ENCODE peak calls at places on chromosomes 3 and 15, in nine cellular contexts. D is A549, O is lower lobe of right lung, H is right atrium auricular region, T is pancreas, E is GM23338, Q is mucosa of descending colon, R is HL-60, L is choroid plexus epithelial cell. M is an unnamed sample.

GRCh38 chr15:101438482-101439284 is 50.8 kb downstream of the PCSK6 start:
- DNase-seq in D (no peak), O (no peak), H (peak; percentile 57), T (no peak), E (no peak), Q (no peak), R (no peak), L (no peak), M (no peak)

GRCh38 chr3:56119575-56120349 is 348.5 kb downstream of the ERC2 start:
- DNase-seq in D (no peak), O (no peak), H (no peak), T (no peak), E (no peak), Q (no peak), R (peak; percentile 47), L (peak; percentile 72), M (peak; percentile 49)

GRCh38 chr15:52071570-52071969 is 41.0 kb downstream of the BCL2L10 start:
- DNase-seq in D (no peak), O (no peak), H (no peak), T (no peak), E (no peak), Q (no peak), R (no peak), L (no peak), M (no peak)

GRCh38 chr3:72520690-72521308 is 327.4 kb downstream of the SHQ1 start:
- DNase-seq in D (no peak), O (no peak), H (no peak), T (no peak), E (no peak), Q (no peak), R (no peak), L (peak; percentile 89), M (peak; percentile 15)

GRCh38 chr3:186049001-186049400 is 59.9 kb downstream of the ETV5 start:
- DNase-seq in D (no peak), O (no peak), H (no peak), T (no peak), E (no peak), Q (no peak), R (no peak), L (no peak), M (no peak)

GRCh38 chr3:173865900-173866498 is 468.5 kb downstream of the NLGN1 start:
- DNase-seq in D (no peak), O (no peak), H (no peak), T (no peak), E (peak; percentile 83), Q (no peak), R (no peak), L (no peak), M (no peak)

GRCh38 chr15:40064231-40064894 is 25.4 kb upstream of the SRP14 start:
- DNase-seq in D (no peak), O (no peak), H (no peak), T (no peak), E (peak; percentile 40), Q (no peak), R (no peak), L (peak; percentile 92), M (peak; percentile 93)

GRCh38 chr3:42822828-42823227 is 13.6 kb downstream of the ACKR2 start:
- DNase-seq in D (no peak), O (no peak), H (no peak), T (no peak), E (no peak), Q (no peak), R (no peak), L (no peak), M (no peak)

GRCh38 chr3:71247221-71247947 is 336.1 kb downstream of the FOXP1 start:
- DNase-seq in D (peak; percentile 49), O (no peak), H (no peak), T (no peak), E (peak; percentile 70), Q (no peak), R (no peak), L (peak; percentile 50), M (peak; percentile 20)

GRCh38 chr3:71243230-71243629 is 340.3 kb downstream of the FOXP1 start:
- DNase-seq in D (no peak), O (no peak), H (no peak), T (no peak), E (no peak), Q (no peak), R (no peak), L (peak; percentile 57), M (no peak)

GRCh38 chr3:71245971-71246860 is 337.3 kb downstream of the FOXP1 start:
- DNase-seq in D (no peak), O (no peak), H (no peak), T (no peak), E (no peak), Q (no peak), R (no peak), L (no peak), M (no peak)

GRCh38 chr3:71244153-71245051 is 339.1 kb downstream of the FOXP1 start:
- DNase-seq in D (no peak), O (no peak), H (no peak), T (no peak), E (no peak), Q (no peak), R (no peak), L (peak; percentile 84), M (no peak)

DNA sequence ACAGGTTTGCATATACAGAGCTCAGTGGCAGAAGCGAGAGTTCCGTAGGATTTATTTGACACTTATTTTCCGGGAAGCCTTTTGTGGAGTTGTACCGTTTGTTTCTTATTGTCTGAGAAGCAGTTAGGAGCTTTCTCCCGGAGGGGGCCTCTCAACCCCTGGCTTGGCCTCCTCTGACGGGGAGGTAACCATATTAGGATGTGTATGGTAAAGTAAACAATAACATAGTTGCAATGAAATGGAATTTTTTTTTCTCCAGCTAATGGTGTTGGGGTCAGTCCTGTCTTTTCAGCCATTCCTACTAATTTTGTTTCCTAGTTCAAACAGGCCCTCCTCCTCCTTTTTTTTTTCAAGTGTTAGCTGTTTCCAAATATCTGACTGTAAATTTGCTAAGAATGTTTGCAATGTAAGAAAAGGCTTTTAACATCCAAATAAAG is 338.5 kb downstream of the FOXP1 start:
- DNase-seq in D (no peak), O (peak; percentile 54), H (no peak), T (no peak), E (peak; percentile 36), Q (no peak), R (no peak), L (peak; percentile 89), M (no peak)
- H3K4me3 ChIP-seq in D (peak overlapping the region; percentile 35), O (peak overlapping the region; percentile 12), H (peak overlapping the region; percentile 28), T (no peak overlapping the region), E (peak overlapping the region; percentile 28), Q (no peak overlapping the region), R (no peak overlapping the region), L (peak overlapping the region; percentile 49), M (no peak overlapping the region)

DNA sequence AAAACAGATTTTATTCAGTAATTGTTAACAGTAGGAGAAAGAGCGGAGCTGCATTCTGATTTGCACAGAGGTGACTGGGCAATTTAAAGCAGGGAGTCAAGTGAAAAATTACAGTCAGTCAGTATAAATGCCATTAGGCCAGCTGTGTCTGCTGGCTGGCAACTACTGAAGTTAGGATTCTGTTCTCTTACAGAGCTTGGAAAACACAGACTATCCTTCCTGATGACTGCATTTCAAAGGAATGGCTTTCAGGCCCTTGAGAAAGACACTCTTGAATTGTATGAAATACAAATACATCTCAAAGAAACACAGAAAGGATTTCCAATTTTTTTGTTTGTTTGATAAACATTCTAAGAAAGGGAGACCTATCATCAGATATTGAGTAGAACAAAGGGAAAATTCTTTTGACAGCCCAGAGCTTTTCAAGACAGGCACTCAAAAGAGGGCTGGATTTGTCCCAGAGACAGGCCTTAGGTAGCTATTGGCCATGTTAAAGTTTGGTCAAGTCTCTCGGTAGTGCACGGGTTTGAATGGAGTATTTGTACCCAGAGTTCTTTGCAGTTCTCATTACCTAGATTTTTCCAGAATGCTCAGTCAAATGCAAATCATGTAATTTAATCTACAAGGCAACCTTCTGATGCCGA is 551.2 kb upstream of the CCDC54 start:
- DNase-seq in D (no peak), O (no peak), H (no peak), T (no peak), E (peak; percentile 52), Q (no peak), R (no peak), L (peak; percentile 76), M (peak; percentile 48)
- H3K4me3 ChIP-seq in D (no peak overlapping the region), O (no peak overlapping the region), H (no peak overlapping the region), T (no peak overlapping the region), E (no peak overlapping the region), Q (no peak overlapping the region), R (no peak overlapping the region), L (no peak overlapping the region), M (no peak overlapping the region)

GRCh38 chr3:9915252-9916141 is 1.4 kb upstream of the IL17RC start:
- DNase-seq in D (no peak), O (peak; percentile 86), H (peak; percentile 77), T (peak; percentile 72), E (peak; percentile 81), Q (peak; percentile 84), R (peak; percentile 84), L (peak; percentile 67), M (peak; percentile 64)

GRCh38 chr3:9916734-9917680 is at the start of gene IL17RC:
- DNase-seq in D (peak; percentile 82), O (peak; percentile 90), H (peak; percentile 92), T (peak; percentile 93), E (peak; percentile 91), Q (peak; percentile 91), R (no peak), L (peak; percentile 90), M (peak; percentile 91)

GRCh38 chr3:9914559-9915251 is 2.2 kb upstream of the IL17RC start:
- DNase-seq in D (no peak), O (no peak), H (no peak), T (no peak), E (peak; percentile 81), Q (no peak), R (no peak), L (no peak), M (no peak)

GRCh38 chr3:9917820-9918219 is 922 bp downstream of the IL17RC start:
- DNase-seq in D (no peak), O (no peak), H (no peak), T (no peak), E (no peak), Q (no peak), R (no peak), L (no peak), M (no peak)

GRCh38 chr3:9916346-9916733 is 558 bp upstream of the IL17RC start:
- DNase-seq in D (no peak), O (no peak), H (no peak), T (no peak), E (peak; percentile 24), Q (no peak), R (no peak), L (peak; percentile 53), M (peak; percentile 19)
- H3K4me3 ChIP-seq in D (peak overlapping the region; percentile 47), O (peak overlapping the region; percentile 68), H (peak overlapping the region; percentile 69), T (no peak overlapping the region), E (peak overlapping the region; percentile 48), Q (no peak overlapping the region), R (no peak overlapping the region), L (peak overlapping the region; percentile 56), M (peak overlapping the region; percentile 35)

GRCh38 chr3:197426161-197426566 is 127.8 kb upstream of the DLG1 start:
- DNase-seq in D (no peak), O (no peak), H (no peak), T (no peak), E (no peak), Q (no peak), R (no peak), L (peak; percentile 51), M (peak; percentile 24)

GRCh38 chr3:197430502-197430901 is 125.3 kb downstream of the BDH1 start:
- DNase-seq in D (no peak), O (no peak), H (no peak), T (no peak), E (no peak), Q (no peak), R (no peak), L (peak; percentile 35), M (no peak)

GRCh38 chr3:197427013-197427412 is 128.6 kb upstream of the DLG1 start:
- DNase-seq in D (no peak), O (no peak), H (no peak), T (no peak), E (no peak), Q (no peak), R (no peak), L (peak; percentile 53), M (no peak)

GRCh38 chr3:197428961-197429360 is 126.8 kb downstream of the BDH1 start:
- DNase-seq in D (no peak), O (no peak), H (no peak), T (no peak), E (no peak), Q (no peak), R (no peak), L (no peak), M (no peak)

DNA sequence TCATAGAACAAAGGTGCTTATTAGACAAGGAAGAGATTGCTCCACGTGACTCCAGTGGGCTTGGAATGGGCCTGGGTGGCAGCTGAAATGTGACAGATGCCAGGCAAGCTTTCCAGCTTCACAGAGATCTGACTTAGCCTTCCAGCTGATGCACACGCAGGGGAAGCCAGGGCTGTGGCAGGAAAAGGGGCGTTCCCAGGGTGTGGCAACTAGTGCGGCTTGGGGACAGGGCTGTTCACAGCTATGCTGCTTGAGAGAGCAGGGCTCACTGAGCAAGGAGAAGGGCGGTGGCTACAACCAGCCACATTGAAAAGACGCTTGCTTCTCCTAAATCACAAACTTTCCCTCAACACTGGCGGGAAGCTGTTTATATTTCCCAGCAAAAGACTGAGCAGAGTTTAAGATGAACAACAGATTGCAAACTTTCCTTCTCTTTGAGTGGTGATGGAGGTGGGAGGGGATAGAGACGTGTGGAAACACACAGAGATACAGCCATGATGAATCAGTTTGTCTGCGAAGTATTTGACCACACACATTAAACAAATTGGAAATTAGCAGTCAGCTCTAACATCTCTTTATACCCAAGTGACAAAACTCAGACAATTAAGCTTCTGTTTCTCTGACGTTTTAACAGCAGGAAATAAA is 127.5 kb downstream of the BDH1 start:
- DNase-seq in D (peak; percentile 30), O (no peak), H (peak; percentile 66), T (no peak), E (peak; percentile 30), Q (peak; percentile 81), R (no peak), L (peak; percentile 56), M (peak; percentile 46)
- H3K4me3 ChIP-seq in D (no peak overlapping the region), O (no peak overlapping the region), H (no peak overlapping the region), T (no peak overlapping the region), E (no peak overlapping the region), Q (no peak overlapping the region), R (no peak overlapping the region), L (no peak overlapping the region), M (no peak overlapping the region)

M was measured in MG63.